ENCODE peak calls at places on chromosomes 5 and 9, in eight cellular contexts. D is left ventricle myocardium inferior, G is left lung, P is transverse colon, K is OCI-LY7, R is gastrocnemius medialis, Q is AG10803, V is lower lobe of right lung. E is an unnamed sample.
A peak's percentile ranks its signal among the peaks of the same experiment; 100 is the strongest.

GRCh38 chr9:10003047-10003446 is 609.8 kb downstream of the PTPRD start:
- DNase-seq in D (no peak), G (no peak), P (no peak), K (no peak), R (no peak), Q (no peak), V (no peak), E (no peak)

GRCh38 chr9:99881769-99882168 is 24.7 kb upstream of the STX17 start:
- DNase-seq in D (no peak), G (no peak), P (no peak), K (no peak), R (no peak), Q (no peak), V (no peak), E (no peak)

GRCh38 chr5:111999286-111999685 is 242.3 kb upstream of the NREP start:
- DNase-seq in D (no peak), G (no peak), P (no peak), K (no peak), R (no peak), Q (peak; percentile 93), V (no peak), E (no peak)

GRCh38 chr9:11158676-11159075 is 545.9 kb upstream of the PTPRD start:
- DNase-seq in D (no peak), G (no peak), P (no peak), K (no peak), R (no peak), Q (no peak), V (no peak), E (no peak)

GRCh38 chr5:76851713-76852369 is 2.0 kb downstream of the S100Z start:
- DNase-seq in D (peak; percentile 26), G (no peak), P (no peak), K (peak; percentile 49), R (no peak), Q (no peak), V (no peak), E (no peak)

GRCh38 chr9:98185611-98186171 is 6.7 kb downstream of the CORO2A start:
- DNase-seq in D (no peak), G (no peak), P (no peak), K (no peak), R (no peak), Q (no peak), V (no peak), E (no peak)

GRCh38 chr5:54722846-54723433 is 205.4 kb downstream of the SNX18 start:
- DNase-seq in D (no peak), G (no peak), P (no peak), K (no peak), R (no peak), Q (peak; percentile 67), V (no peak), E (no peak)

GRCh38 chr9:107337676-107338590 is 54.9 kb downstream of the RAD23B start:
- DNase-seq in D (no peak), G (no peak), P (no peak), K (no peak), R (no peak), Q (peak; percentile 62), V (no peak), E (no peak)

GRCh38 chr9:89179920-89180667 is 1.5 kb upstream of the SHC3 start:
- DNase-seq in D (peak; percentile 87), G (peak; percentile 91), P (peak; percentile 86), K (no peak), R (peak; percentile 65), Q (peak; percentile 94), V (peak; percentile 90), E (peak; percentile 30)

GRCh38 chr5:131496400-131496713 is 138.7 kb downstream of the RAPGEF6 start:
- DNase-seq in D (no peak), G (no peak), P (no peak), K (peak; percentile 42), R (no peak), Q (no peak), V (no peak), E (peak; percentile 61)

GRCh38 chr5:122311400-122311887 is 593 bp upstream of the SNCAIP start:
- DNase-seq in D (no peak), G (no peak), P (no peak), K (no peak), R (no peak), Q (no peak), V (no peak), E (no peak)

GRCh38 chr5:74916831-74917710 is 50.9 kb upstream of the FAM169A start:
- DNase-seq in D (no peak), G (no peak), P (no peak), K (no peak), R (no peak), Q (peak; percentile 17), V (no peak), E (no peak)

GRCh38 chr5:84724683-84725082 is 340.0 kb upstream of the EDIL3 start:
- DNase-seq in D (no peak), G (no peak), P (no peak), K (no peak), R (no peak), Q (no peak), V (no peak), E (no peak)

GRCh38 chr5:174732040-174733020 is 7.9 kb downstream of the MSX2 start:
- DNase-seq in D (no peak), G (no peak), P (no peak), K (no peak), R (no peak), Q (no peak), V (no peak), E (no peak)

GRCh38 chr9:37404590-37404989 is 17.9 kb upstream of the GRHPR start:
- DNase-seq in D (no peak), G (no peak), P (no peak), K (peak; percentile 24), R (no peak), Q (no peak), V (no peak), E (no peak)

GRCh38 chr5:133145436-133146143 is 93.8 kb downstream of the HSPA4 start:
- DNase-seq in D (no peak), G (no peak), P (no peak), K (no peak), R (no peak), Q (no peak), V (no peak), E (no peak)

GRCh38 chr5:122937914-122938313 is 92.5 kb downstream of the SNX24 start:
- DNase-seq in D (peak; percentile 64), G (peak; percentile 51), P (peak; percentile 24), K (no peak), R (peak; percentile 8), Q (no peak), V (peak; percentile 48), E (no peak)

GRCh38 chr5:150473673-150474358 is 24.3 kb upstream of the RPS14 start:
- DNase-seq in D (no peak), G (no peak), P (no peak), K (no peak), R (no peak), Q (peak; percentile 88), V (peak; percentile 75), E (no peak)

DNA sequence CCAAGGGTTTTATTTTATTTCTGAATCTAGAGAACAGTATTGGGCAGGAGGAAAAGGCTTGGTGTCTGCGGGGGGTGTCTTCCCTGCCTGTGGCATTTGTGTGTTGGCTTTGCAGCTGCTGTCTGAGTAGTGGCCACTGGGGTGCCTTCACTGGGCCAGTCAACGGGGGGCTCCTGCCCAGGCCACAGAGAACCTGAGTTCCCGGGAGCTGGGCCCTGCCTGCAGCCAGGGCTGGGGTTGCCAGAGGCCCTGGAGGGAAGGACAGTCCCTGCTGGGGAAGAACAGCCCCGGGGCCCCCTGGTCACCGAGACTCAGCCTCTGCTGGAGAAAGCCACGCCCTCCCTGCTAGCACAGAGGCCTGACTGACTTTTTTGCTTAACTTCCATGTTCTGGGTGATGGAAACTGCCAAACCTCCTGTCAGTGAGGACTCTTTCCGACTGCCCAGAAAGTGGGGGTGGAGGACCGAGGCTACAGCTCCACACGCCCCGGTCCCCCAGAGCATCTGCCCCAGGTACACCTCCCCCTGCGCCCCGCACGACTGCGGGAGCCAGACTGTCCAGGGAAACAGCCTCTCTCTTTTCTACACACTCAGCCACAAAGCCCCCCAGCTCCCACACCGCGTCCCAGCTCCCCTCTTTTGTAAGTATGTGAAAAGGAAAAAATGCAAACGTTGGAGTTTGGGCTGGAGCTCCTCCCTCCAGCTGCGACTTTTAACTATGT is 133.4 kb downstream of the DAB2IP start:
- DNase-seq in D (no peak), G (no peak), P (peak; percentile 6), K (no peak), R (no peak), Q (no peak), V (peak; percentile 37), E (no peak)
- TF ChIP-seq CTCF in D (no peak), G (no peak), P (no peak), K (no peak), R (no peak), Q (no peak), V (no peak), E (no peak)

GRCh38 chr9:125586173-125586512 is 120.9 kb downstream of the MAPKAP1 start:
- DNase-seq in D (no peak), G (no peak), P (peak; percentile 31), K (no peak), R (no peak), Q (no peak), V (no peak), E (no peak)
- H3K4me3 ChIP-seq in D (no peak overlapping the region), G (no peak overlapping the region), P (no peak overlapping the region), K (no peak overlapping the region), R (no peak overlapping the region), Q (no peak overlapping the region), V (no peak overlapping the region), E (no peak overlapping the region)

GRCh38 chr9:117335797-117336435 is 78.9 kb downstream of the ASTN2 start:
- DNase-seq in D (no peak), G (no peak), P (no peak), K (no peak), R (no peak), Q (no peak), V (no peak), E (no peak)

GRCh38 chr9:117343416-117343815 is 71.4 kb downstream of the ASTN2 start:
- DNase-seq in D (no peak), G (no peak), P (no peak), K (no peak), R (no peak), Q (no peak), V (no peak), E (no peak)

GRCh38 chr9:117344892-117345660 is 69.8 kb downstream of the ASTN2 start:
- DNase-seq in D (no peak), G (no peak), P (no peak), K (no peak), R (no peak), Q (no peak), V (no peak), E (no peak)

GRCh38 chr9:117341161-117341560 is 73.7 kb downstream of the ASTN2 start:
- DNase-seq in D (no peak), G (no peak), P (no peak), K (no peak), R (no peak), Q (no peak), V (no peak), E (no peak)

GRCh38 chr9:117340422-117340821 is 74.4 kb downstream of the ASTN2 start:
- DNase-seq in D (no peak), G (no peak), P (no peak), K (no peak), R (no peak), Q (no peak), V (no peak), E (no peak)
- TF ChIP-seq CTCF in D (no peak), G (no peak), P (no peak), K (no peak), R (no peak), Q (no peak), V (no peak), E (no peak)

DNA sequence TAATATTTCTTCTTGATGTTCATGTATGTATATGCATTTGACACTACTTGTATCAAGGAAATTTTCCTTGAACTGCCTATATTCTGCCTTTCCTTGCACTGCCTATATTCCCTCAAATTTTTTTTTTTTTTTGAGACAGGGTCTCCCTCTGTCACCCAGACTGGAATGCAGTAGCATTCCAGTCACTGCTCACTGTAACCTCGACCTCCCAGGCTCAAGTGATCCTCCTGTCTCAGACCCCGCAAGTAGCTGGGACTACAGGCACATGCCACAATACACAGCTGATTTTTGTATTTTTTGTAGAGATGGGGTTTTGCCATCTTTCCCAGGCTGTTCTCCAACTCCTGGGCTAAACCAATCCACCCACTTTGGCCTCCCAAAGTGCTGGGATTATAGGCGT is 4.1 kb downstream of the HMGCS1 start:
- DNase-seq in D (no peak), G (no peak), P (no peak), K (no peak), R (no peak), Q (no peak), V (no peak), E (no peak)
- H3K4me3 ChIP-seq in D (no peak overlapping the region), G (no peak overlapping the region), P (no peak overlapping the region), K (no peak overlapping the region), R (no peak overlapping the region), Q (no peak overlapping the region), V (peak overlapping the region; percentile 72), E (peak overlapping the region; percentile 80)